ENCODE peak calls at places on chromosomes 6 and 20, in six cellular contexts. One of them, this sample, is unnamed. For H3K4me1, the result is how much of the 10 kb centered on the place peaks cover.

GRCh38 chr6:157235600-157236039 is 87.7 kb downstream of the TMEM242 start:
- DNase-seq in lung: no peak
- DNase-seq in mucosa of descending colon: peak
- DNase-seq in heart left ventricle: peak
- DNase-seq in RWPE2: no peak
- DNase-seq in CD8-positive, alpha-beta T cell: peak
- DNase-seq in this sample: peak

GRCh38 chr20:3797592-3798404 is 1.7 kb downstream of the CDC25B start:
- DNase-seq in lung: no peak
- DNase-seq in heart left ventricle: peak
- DNase-seq in mucosa of descending colon: peak
- DNase-seq in CD8-positive, alpha-beta T cell: no peak
- DNase-seq in RWPE2: no peak
- DNase-seq in this sample: no peak

GRCh38 chr6:85498596-85499258 is 48.8 kb downstream of the NT5E start:
- DNase-seq in lung: no peak
- DNase-seq in heart left ventricle: no peak
- DNase-seq in mucosa of descending colon: peak
- DNase-seq in CD8-positive, alpha-beta T cell: no peak
- DNase-seq in RWPE2: no peak
- DNase-seq in this sample: no peak

GRCh38 chr6:116439572-116439971 is 21.6 kb upstream of the CALHM6 start:
- DNase-seq in CD8-positive, alpha-beta T cell: no peak
- DNase-seq in mucosa of descending colon: no peak
- DNase-seq in heart left ventricle: no peak
- DNase-seq in lung: no peak
- DNase-seq in RWPE2: no peak
- DNase-seq in this sample: no peak

GRCh38 chr6:11783524-11784064 is 5.0 kb upstream of the ADTRP start:
- DNase-seq in lung: no peak
- DNase-seq in heart left ventricle: no peak
- DNase-seq in mucosa of descending colon: no peak
- DNase-seq in RWPE2: no peak
- DNase-seq in CD8-positive, alpha-beta T cell: no peak
- DNase-seq in this sample: no peak

GRCh38 chr20:52332649-52333048 is 141.1 kb upstream of the ZFP64 start:
- DNase-seq in lung: no peak
- DNase-seq in mucosa of descending colon: no peak
- DNase-seq in heart left ventricle: no peak
- DNase-seq in CD8-positive, alpha-beta T cell: no peak
- DNase-seq in RWPE2: no peak
- DNase-seq in this sample: no peak

GRCh38 chr20:35004749-35005462 is 49.2 kb downstream of the MYH7B start:
- DNase-seq in heart left ventricle: peak
- DNase-seq in CD8-positive, alpha-beta T cell: no peak
- DNase-seq in lung: no peak
- DNase-seq in RWPE2: peak
- DNase-seq in mucosa of descending colon: no peak
- DNase-seq in this sample: no peak

GRCh38 chr6:100099189-100100074 is 105.4 kb upstream of the MCHR2 start:
- DNase-seq in RWPE2: no peak
- DNase-seq in CD8-positive, alpha-beta T cell: no peak
- DNase-seq in mucosa of descending colon: no peak
- DNase-seq in heart left ventricle: no peak
- DNase-seq in lung: no peak
- DNase-seq in this sample: no peak

GRCh38 chr6:161835426-161836029 is 561.7 kb upstream of the AGPAT4 start:
- DNase-seq in RWPE2: no peak
- DNase-seq in mucosa of descending colon: no peak
- DNase-seq in lung: peak
- DNase-seq in heart left ventricle: no peak
- DNase-seq in CD8-positive, alpha-beta T cell: no peak
- DNase-seq in this sample: no peak

GRCh38 chr20:3563548-3564177 is 92.8 kb downstream of the ATRN start:
- DNase-seq in RWPE2: no peak
- DNase-seq in mucosa of descending colon: peak
- DNase-seq in lung: no peak
- DNase-seq in CD8-positive, alpha-beta T cell: no peak
- DNase-seq in heart left ventricle: no peak
- DNase-seq in this sample: no peak

GRCh38 chr6:125415921-125416320 is 114.2 kb upstream of the HDDC2 start:
- DNase-seq in RWPE2: no peak
- DNase-seq in heart left ventricle: no peak
- DNase-seq in mucosa of descending colon: no peak
- DNase-seq in CD8-positive, alpha-beta T cell: no peak
- DNase-seq in lung: no peak
- DNase-seq in this sample: no peak

GRCh38 chr6:35687658-35688604 is 784 bp downstream of the FKBP5 start:
- DNase-seq in RWPE2: peak
- DNase-seq in mucosa of descending colon: peak
- DNase-seq in heart left ventricle: peak
- DNase-seq in lung: peak
- DNase-seq in CD8-positive, alpha-beta T cell: peak
- DNase-seq in this sample: peak

GRCh38 chr6:3403244-3404154 is 53.4 kb downstream of the SLC22A23 start:
- DNase-seq in RWPE2: no peak
- DNase-seq in CD8-positive, alpha-beta T cell: no peak
- DNase-seq in heart left ventricle: no peak
- DNase-seq in mucosa of descending colon: peak
- DNase-seq in lung: peak
- DNase-seq in this sample: no peak

GRCh38 chr6:1382331-1382882 is 7.0 kb upstream of the FOXF2 start:
- DNase-seq in lung: no peak
- DNase-seq in heart left ventricle: no peak
- DNase-seq in mucosa of descending colon: no peak
- DNase-seq in RWPE2: no peak
- DNase-seq in CD8-positive, alpha-beta T cell: no peak
- DNase-seq in this sample: no peak

GRCh38 chr6:88544986-88545612 is 379.0 kb upstream of the CNR1 start:
- DNase-seq in heart left ventricle: no peak
- DNase-seq in mucosa of descending colon: no peak
- DNase-seq in RWPE2: no peak
- DNase-seq in CD8-positive, alpha-beta T cell: no peak
- DNase-seq in lung: no peak
- DNase-seq in this sample: no peak

GRCh38 chr6:75171581-75172360 is 34.1 kb downstream of the COL12A1 start:
- DNase-seq in lung: no peak
- DNase-seq in RWPE2: no peak
- DNase-seq in heart left ventricle: no peak
- DNase-seq in CD8-positive, alpha-beta T cell: no peak
- DNase-seq in mucosa of descending colon: no peak
- DNase-seq in this sample: no peak

GRCh38 chr20:4949833-4950178 is 51.5 kb downstream of the SLC23A2 start:
- DNase-seq in lung: peak
- DNase-seq in CD8-positive, alpha-beta T cell: no peak
- DNase-seq in RWPE2: no peak
- DNase-seq in heart left ventricle: no peak
- DNase-seq in mucosa of descending colon: peak
- DNase-seq in this sample: peak

GRCh38 chr6:131116755-131117360 is 18.4 kb upstream of the AKAP7 start:
- DNase-seq in RWPE2: no peak
- DNase-seq in mucosa of descending colon: peak
- DNase-seq in lung: no peak
- DNase-seq in heart left ventricle: no peak
- DNase-seq in CD8-positive, alpha-beta T cell: no peak
- DNase-seq in this sample: no peak

GRCh38 chr6:163442336-163442735 is 27.8 kb downstream of the QKI start:
- DNase-seq in RWPE2: no peak
- DNase-seq in CD8-positive, alpha-beta T cell: no peak
- DNase-seq in heart left ventricle: no peak
- DNase-seq in mucosa of descending colon: no peak
- DNase-seq in lung: no peak
- DNase-seq in this sample: no peak
- H3K4me3 ChIP-seq in RWPE2: no peak
- H3K4me3 ChIP-seq in CD8-positive, alpha-beta T cell: no peak
- H3K4me3 ChIP-seq in heart left ventricle: peak
- H3K4me3 ChIP-seq in mucosa of descending colon: no peak
- H3K4me3 ChIP-seq in lung: no peak
- H3K4me3 ChIP-seq in this sample: no peak

GRCh38 chr6:137490961-137491360 is 3.2 kb downstream of the OLIG3 start:
- DNase-seq in CD8-positive, alpha-beta T cell: no peak
- DNase-seq in heart left ventricle: no peak
- DNase-seq in RWPE2: no peak
- DNase-seq in mucosa of descending colon: no peak
- DNase-seq in lung: no peak
- DNase-seq in this sample: no peak
- H3K4me1 ChIP-seq in CD8-positive, alpha-beta T cell: half or more
- H3K4me1 ChIP-seq in heart left ventricle: under half
- H3K4me1 ChIP-seq in RWPE2: under half
- H3K4me1 ChIP-seq in mucosa of descending colon: under half
- H3K4me1 ChIP-seq in lung: under half
- H3K4me1 ChIP-seq in this sample: under half

GRCh38 chr20:2084703-2085102 is 16.9 kb upstream of the STK35 start:
- DNase-seq in CD8-positive, alpha-beta T cell: no peak
- DNase-seq in lung: no peak
- DNase-seq in heart left ventricle: no peak
- DNase-seq in RWPE2: no peak
- DNase-seq in mucosa of descending colon: no peak
- DNase-seq in this sample: no peak

GRCh38 chr20:2086177-2086979 is 15.2 kb upstream of the STK35 start:
- DNase-seq in heart left ventricle: no peak
- DNase-seq in RWPE2: no peak
- DNase-seq in CD8-positive, alpha-beta T cell: no peak
- DNase-seq in mucosa of descending colon: no peak
- DNase-seq in lung: no peak
- DNase-seq in this sample: no peak

GRCh38 chr20:2080532-2081224 is 20.9 kb upstream of the STK35 start:
- DNase-seq in CD8-positive, alpha-beta T cell: no peak
- DNase-seq in heart left ventricle: no peak
- DNase-seq in mucosa of descending colon: no peak
- DNase-seq in lung: no peak
- DNase-seq in RWPE2: no peak
- DNase-seq in this sample: no peak
- H3K4me3 ChIP-seq in CD8-positive, alpha-beta T cell: no peak
- H3K4me3 ChIP-seq in heart left ventricle: no peak
- H3K4me3 ChIP-seq in mucosa of descending colon: no peak
- H3K4me3 ChIP-seq in lung: no peak
- H3K4me3 ChIP-seq in RWPE2: no peak
- H3K4me3 ChIP-seq in this sample: no peak

DNA sequence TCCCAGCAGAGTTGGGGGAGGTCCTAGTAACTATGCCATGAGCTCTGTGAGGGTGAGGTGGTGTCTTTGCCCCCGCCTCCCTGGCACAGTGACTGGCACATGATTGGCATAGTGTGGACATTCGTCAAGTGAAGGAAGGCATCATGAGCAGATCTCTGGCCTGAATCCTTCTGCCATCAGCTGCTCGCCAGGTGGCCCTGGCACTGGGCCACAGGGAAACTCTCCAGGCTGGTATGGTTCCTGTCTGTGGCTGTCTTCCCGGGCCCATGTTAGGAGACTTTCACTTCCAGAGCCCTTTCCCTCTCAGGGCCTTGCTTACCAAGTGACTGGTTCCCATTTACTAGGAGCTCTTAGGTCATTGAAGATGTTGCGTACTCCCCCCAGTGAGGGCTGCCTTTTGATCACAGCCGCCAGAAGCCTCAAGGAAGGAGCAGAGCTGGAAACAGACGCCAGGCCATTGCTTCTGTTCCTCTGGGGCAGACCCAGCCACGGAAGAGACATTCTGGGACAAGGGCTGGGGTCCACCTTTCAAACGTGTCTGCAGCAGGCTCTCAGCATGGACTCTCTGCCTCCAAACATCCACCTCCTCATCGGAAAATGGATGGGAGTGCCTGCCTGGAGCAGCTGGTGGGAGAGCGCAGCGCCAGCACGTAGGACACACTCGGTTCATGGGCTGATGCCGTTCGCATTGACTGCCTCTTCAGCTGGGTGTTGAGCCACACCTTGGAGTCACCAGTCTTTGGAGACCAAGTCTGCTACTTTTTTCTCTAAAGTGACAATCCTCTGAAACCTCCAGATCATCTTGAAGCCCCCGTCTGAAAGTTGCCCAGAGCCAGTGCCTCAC is 67.2 kb downstream of the PTPN1 start:
- DNase-seq in mucosa of descending colon: peak
- DNase-seq in CD8-positive, alpha-beta T cell: no peak
- DNase-seq in heart left ventricle: peak
- DNase-seq in RWPE2: peak
- DNase-seq in lung: peak
- DNase-seq in this sample: peak
- H3K4me1 ChIP-seq in mucosa of descending colon: under half
- H3K4me1 ChIP-seq in CD8-positive, alpha-beta T cell: under half
- H3K4me1 ChIP-seq in heart left ventricle: under half
- H3K4me1 ChIP-seq in RWPE2: under half
- H3K4me1 ChIP-seq in lung: under half
- H3K4me1 ChIP-seq in this sample: under half

DNA sequence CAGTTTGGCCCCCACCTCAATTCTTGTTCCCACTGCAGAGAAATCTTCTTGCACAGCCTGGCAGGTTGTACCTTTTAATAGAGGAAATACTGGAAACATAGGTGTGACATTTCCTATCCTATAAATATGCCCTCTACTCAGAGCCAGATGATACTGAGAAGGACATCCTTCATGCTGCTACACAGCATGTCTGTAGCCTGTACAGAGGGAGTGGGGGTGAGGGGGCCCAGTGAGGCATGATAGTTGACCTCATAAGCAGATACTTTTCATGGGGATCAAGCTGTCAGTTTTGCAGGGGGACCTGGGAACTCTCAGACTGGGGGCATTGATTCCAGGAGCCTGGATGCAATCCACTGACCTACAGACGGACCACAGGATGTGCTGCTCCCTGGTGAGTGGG is 96.2 kb upstream of the TOP1 start:
- DNase-seq in RWPE2: no peak
- DNase-seq in heart left ventricle: no peak
- DNase-seq in CD8-positive, alpha-beta T cell: no peak
- DNase-seq in mucosa of descending colon: no peak
- DNase-seq in lung: no peak
- DNase-seq in this sample: no peak
- H3K4me3 ChIP-seq in RWPE2: no peak
- H3K4me3 ChIP-seq in heart left ventricle: no peak
- H3K4me3 ChIP-seq in CD8-positive, alpha-beta T cell: no peak
- H3K4me3 ChIP-seq in mucosa of descending colon: no peak
- H3K4me3 ChIP-seq in lung: no peak
- H3K4me3 ChIP-seq in this sample: no peak